ENCODE peak calls at places on chromosomes 4 and X, in ten cellular contexts. One of them, this sample, is unnamed.

GRCh38 chr4:70927502-70928139 is 25.5 kb downstream of the MOB1B start:
- DNase-seq in A549: no peak
- DNase-seq in stomach: no peak
- DNase-seq in esophagus squamous epithelium: no peak
- DNase-seq in HepG2: no peak
- DNase-seq in Peyer's patch: peak; percentile 62
- DNase-seq in tibial nerve: no peak
- DNase-seq in IMR-90: no peak
- DNase-seq in testis: no peak
- DNase-seq in body of pancreas: no peak
- DNase-seq in this sample: no peak

GRCh38 chr4:151012836-151013235 is 2.2 kb downstream of the LRBA start:
- DNase-seq in tibial nerve: no peak
- DNase-seq in stomach: peak; percentile 48
- DNase-seq in body of pancreas: peak; percentile 13
- DNase-seq in Peyer's patch: no peak
- DNase-seq in A549: no peak
- DNase-seq in HepG2: no peak
- DNase-seq in esophagus squamous epithelium: no peak
- DNase-seq in testis: no peak
- DNase-seq in IMR-90: no peak
- DNase-seq in this sample: no peak

GRCh38 chr4:997375-998071 is 4.3 kb upstream of the SLC26A1 start:
- DNase-seq in tibial nerve: no peak
- DNase-seq in esophagus squamous epithelium: no peak
- DNase-seq in stomach: no peak
- DNase-seq in A549: no peak
- DNase-seq in IMR-90: no peak
- DNase-seq in body of pancreas: no peak
- DNase-seq in HepG2: no peak
- DNase-seq in testis: no peak
- DNase-seq in Peyer's patch: no peak
- DNase-seq in this sample: no peak

GRCh38 chrX:69541959-69542358 is 37.8 kb downstream of the NALF2 start:
- DNase-seq in IMR-90: no peak
- DNase-seq in Peyer's patch: no peak
- DNase-seq in esophagus squamous epithelium: no peak
- DNase-seq in HepG2: no peak
- DNase-seq in tibial nerve: no peak
- DNase-seq in testis: no peak
- DNase-seq in body of pancreas: no peak
- DNase-seq in A549: no peak
- DNase-seq in stomach: no peak
- DNase-seq in this sample: no peak

GRCh38 chrX:149060921-149061320 is 444.2 kb downstream of the IDS start:
- DNase-seq in tibial nerve: no peak
- DNase-seq in A549: no peak
- DNase-seq in IMR-90: no peak
- DNase-seq in Peyer's patch: no peak
- DNase-seq in esophagus squamous epithelium: no peak
- DNase-seq in testis: no peak
- DNase-seq in stomach: no peak
- DNase-seq in body of pancreas: no peak
- DNase-seq in HepG2: no peak
- DNase-seq in this sample: no peak

GRCh38 chr4:76904646-76905190 is 6.8 kb upstream of the SOWAHB start:
- DNase-seq in Peyer's patch: no peak
- DNase-seq in body of pancreas: no peak
- DNase-seq in HepG2: no peak
- DNase-seq in stomach: no peak
- DNase-seq in tibial nerve: no peak
- DNase-seq in A549: no peak
- DNase-seq in esophagus squamous epithelium: no peak
- DNase-seq in IMR-90: no peak
- DNase-seq in testis: no peak
- DNase-seq in this sample: no peak

GRCh38 chr4:174177536-174177935 is 105.9 kb downstream of the FBXO8 start:
- DNase-seq in testis: no peak
- DNase-seq in IMR-90: no peak
- DNase-seq in Peyer's patch: no peak
- DNase-seq in HepG2: no peak
- DNase-seq in tibial nerve: no peak
- DNase-seq in stomach: no peak
- DNase-seq in A549: no peak
- DNase-seq in esophagus squamous epithelium: no peak
- DNase-seq in body of pancreas: no peak
- DNase-seq in this sample: no peak

GRCh38 chr4:158201310-158201709 is 9.0 kb upstream of the TMEM144 start:
- DNase-seq in IMR-90: no peak
- DNase-seq in Peyer's patch: no peak
- DNase-seq in A549: no peak
- DNase-seq in HepG2: no peak
- DNase-seq in testis: no peak
- DNase-seq in esophagus squamous epithelium: no peak
- DNase-seq in tibial nerve: no peak
- DNase-seq in body of pancreas: no peak
- DNase-seq in stomach: no peak
- DNase-seq in this sample: no peak

GRCh38 chr4:169268951-169269781 is 1.6 kb downstream of the SH3RF1 start:
- DNase-seq in esophagus squamous epithelium: no peak
- DNase-seq in body of pancreas: no peak
- DNase-seq in A549: peak; percentile 58
- DNase-seq in tibial nerve: no peak
- DNase-seq in HepG2: peak; percentile 75
- DNase-seq in testis: no peak
- DNase-seq in stomach: no peak
- DNase-seq in IMR-90: peak; percentile 87
- DNase-seq in Peyer's patch: no peak
- DNase-seq in this sample: no peak

DNA sequence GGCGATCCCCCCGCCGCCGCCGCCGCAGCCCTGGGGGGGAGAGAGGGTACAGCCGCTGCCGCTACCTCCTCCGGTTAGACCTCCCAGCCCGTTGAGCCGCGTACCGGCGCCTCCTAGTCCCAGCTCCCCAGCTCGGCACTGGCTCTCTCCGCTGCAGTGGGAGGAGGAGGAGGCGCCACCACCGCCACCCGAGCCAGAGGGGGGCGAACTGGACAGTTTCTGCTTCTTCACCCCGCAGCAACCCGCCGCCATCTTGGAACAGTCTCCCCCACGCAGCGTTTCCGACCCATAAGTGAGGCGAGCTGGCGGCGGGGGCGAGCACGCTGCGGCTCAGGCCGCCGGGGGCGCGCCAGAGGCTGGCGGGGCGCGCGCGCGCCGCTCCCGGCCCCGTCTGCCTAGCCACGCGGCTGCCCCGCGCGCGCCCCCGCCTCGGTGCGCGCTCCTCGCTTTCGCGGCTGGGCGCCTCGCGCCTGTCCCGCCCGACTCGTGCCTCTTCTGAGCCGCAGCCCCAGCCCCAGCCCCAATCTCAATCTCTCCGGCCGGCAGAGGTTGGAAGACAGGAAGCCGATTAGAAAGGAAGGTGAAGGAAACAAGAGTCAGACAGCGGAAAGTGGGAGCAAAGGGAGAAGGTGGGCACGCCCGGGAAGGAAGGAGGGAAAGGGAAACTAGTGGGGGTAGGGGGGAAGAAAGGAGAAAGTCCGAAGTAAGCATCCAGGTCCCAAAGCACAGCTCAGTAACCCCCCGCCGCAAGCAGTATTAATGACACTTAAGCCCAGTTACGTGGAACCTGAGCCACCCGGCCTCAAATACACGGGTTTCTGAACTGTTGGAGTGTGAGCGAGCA is at the start of gene AMMECR1:
- DNase-seq in esophagus squamous epithelium: peak; percentile 17
- DNase-seq in tibial nerve: peak; percentile 44
- DNase-seq in testis: peak; percentile 87
- DNase-seq in body of pancreas: peak; percentile 81
- DNase-seq in IMR-90: peak; percentile 79
- DNase-seq in HepG2: peak; percentile 44
- DNase-seq in A549: peak; percentile 83
- DNase-seq in stomach: peak; percentile 80
- DNase-seq in Peyer's patch: peak; percentile 77
- DNase-seq in this sample: peak; percentile 88
- TF ChIP-seq POLR2A in esophagus squamous epithelium: peak; percentile 60
- TF ChIP-seq POLR2A in tibial nerve: peak; percentile 71
- TF ChIP-seq POLR2A in testis: no peak
- TF ChIP-seq POLR2A in body of pancreas: peak; percentile 46
- TF ChIP-seq POLR2A in IMR-90: peak; percentile 85
- TF ChIP-seq POLR2A in HepG2: peak; percentile 71
- TF ChIP-seq POLR2A in A549: peak; percentile 76
- TF ChIP-seq POLR2A in stomach: no peak
- TF ChIP-seq POLR2A in Peyer's patch: peak; percentile 46
- TF ChIP-seq POLR2A in this sample: peak; percentile 59

DNA sequence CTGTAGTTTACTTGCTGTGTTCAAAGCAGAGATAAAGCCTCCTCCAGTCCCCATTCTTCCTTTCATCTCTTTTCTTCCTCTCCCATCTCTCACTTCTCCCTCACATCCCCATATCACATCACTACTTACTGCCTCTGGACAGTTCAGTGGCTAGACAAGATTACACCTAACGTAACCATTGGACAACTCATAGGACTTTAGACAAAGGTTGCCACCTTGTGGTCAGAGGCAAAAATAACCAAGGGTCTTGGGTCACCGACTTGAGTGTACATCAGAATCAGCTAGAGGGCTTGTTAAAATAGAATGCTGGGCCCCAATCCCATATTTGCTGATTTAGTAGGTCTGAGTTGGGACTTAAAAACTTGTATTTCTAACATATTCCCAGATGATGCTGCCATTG is 109.3 kb upstream of the DGKK start:
- DNase-seq in HepG2: peak; percentile 68
- DNase-seq in tibial nerve: no peak
- DNase-seq in stomach: peak; percentile 34
- DNase-seq in testis: peak; percentile 55
- DNase-seq in Peyer's patch: peak; percentile 28
- DNase-seq in A549: peak; percentile 66
- DNase-seq in esophagus squamous epithelium: no peak
- DNase-seq in IMR-90: peak; percentile 57
- DNase-seq in body of pancreas: peak; percentile 45
- DNase-seq in this sample: peak; percentile 68
- TF ChIP-seq CTCF in HepG2: peak; percentile 76
- TF ChIP-seq CTCF in tibial nerve: peak; percentile 33
- TF ChIP-seq CTCF in stomach: peak; percentile 36
- TF ChIP-seq CTCF in testis: no peak
- TF ChIP-seq CTCF in Peyer's patch: peak; percentile 56
- TF ChIP-seq CTCF in A549: peak; percentile 53
- TF ChIP-seq CTCF in esophagus squamous epithelium: peak; percentile 35
- TF ChIP-seq CTCF in IMR-90: peak; percentile 52
- TF ChIP-seq CTCF in body of pancreas: peak; percentile 29
- TF ChIP-seq CTCF in this sample: peak; percentile 45

GRCh38 chr4:2462218-2462991 is 6.5 kb upstream of the RNF4 start:
- DNase-seq in body of pancreas: peak; percentile 66
- DNase-seq in Peyer's patch: peak; percentile 61
- DNase-seq in tibial nerve: peak; percentile 25
- DNase-seq in esophagus squamous epithelium: no peak
- DNase-seq in HepG2: peak; percentile 30
- DNase-seq in IMR-90: peak; percentile 76
- DNase-seq in testis: peak; percentile 69
- DNase-seq in A549: peak; percentile 65
- DNase-seq in stomach: peak; percentile 70
- DNase-seq in this sample: peak; percentile 90

GRCh38 chr4:2461246-2461960 is 7.5 kb upstream of the RNF4 start:
- DNase-seq in A549: no peak
- DNase-seq in Peyer's patch: no peak
- DNase-seq in testis: no peak
- DNase-seq in esophagus squamous epithelium: no peak
- DNase-seq in body of pancreas: no peak
- DNase-seq in tibial nerve: no peak
- DNase-seq in HepG2: no peak
- DNase-seq in IMR-90: no peak
- DNase-seq in stomach: no peak
- DNase-seq in this sample: no peak

GRCh38 chr4:2459589-2460349 is 9.1 kb upstream of the RNF4 start:
- DNase-seq in HepG2: no peak
- DNase-seq in testis: no peak
- DNase-seq in tibial nerve: no peak
- DNase-seq in body of pancreas: no peak
- DNase-seq in A549: no peak
- DNase-seq in Peyer's patch: no peak
- DNase-seq in stomach: no peak
- DNase-seq in IMR-90: no peak
- DNase-seq in esophagus squamous epithelium: no peak
- DNase-seq in this sample: no peak

GRCh38 chr4:2465032-2465431 is 3.9 kb upstream of the RNF4 start:
- DNase-seq in Peyer's patch: no peak
- DNase-seq in body of pancreas: no peak
- DNase-seq in tibial nerve: no peak
- DNase-seq in IMR-90: no peak
- DNase-seq in A549: no peak
- DNase-seq in HepG2: no peak
- DNase-seq in testis: no peak
- DNase-seq in esophagus squamous epithelium: no peak
- DNase-seq in stomach: no peak
- DNase-seq in this sample: no peak

GRCh38 chr4:2462992-2463762 is 5.7 kb upstream of the RNF4 start:
- DNase-seq in testis: no peak
- DNase-seq in body of pancreas: no peak
- DNase-seq in Peyer's patch: no peak
- DNase-seq in A549: no peak
- DNase-seq in stomach: no peak
- DNase-seq in HepG2: no peak
- DNase-seq in tibial nerve: no peak
- DNase-seq in esophagus squamous epithelium: no peak
- DNase-seq in IMR-90: no peak
- DNase-seq in this sample: no peak
- H3K4me3 ChIP-seq in testis: peak overlapping the region; percentile 41
- H3K4me3 ChIP-seq in body of pancreas: no peak overlapping the region
- H3K4me3 ChIP-seq in Peyer's patch: peak overlapping the region; percentile 73
- H3K4me3 ChIP-seq in A549: peak overlapping the region; percentile 60
- H3K4me3 ChIP-seq in stomach: peak overlapping the region; percentile 68
- H3K4me3 ChIP-seq in HepG2: peak overlapping the region; percentile 66
- H3K4me3 ChIP-seq in tibial nerve: peak overlapping the region; percentile 66
- H3K4me3 ChIP-seq in esophagus squamous epithelium: peak overlapping the region; percentile 76
- H3K4me3 ChIP-seq in IMR-90: no peak overlapping the region
- H3K4me3 ChIP-seq in this sample: no peak overlapping the region

DNA sequence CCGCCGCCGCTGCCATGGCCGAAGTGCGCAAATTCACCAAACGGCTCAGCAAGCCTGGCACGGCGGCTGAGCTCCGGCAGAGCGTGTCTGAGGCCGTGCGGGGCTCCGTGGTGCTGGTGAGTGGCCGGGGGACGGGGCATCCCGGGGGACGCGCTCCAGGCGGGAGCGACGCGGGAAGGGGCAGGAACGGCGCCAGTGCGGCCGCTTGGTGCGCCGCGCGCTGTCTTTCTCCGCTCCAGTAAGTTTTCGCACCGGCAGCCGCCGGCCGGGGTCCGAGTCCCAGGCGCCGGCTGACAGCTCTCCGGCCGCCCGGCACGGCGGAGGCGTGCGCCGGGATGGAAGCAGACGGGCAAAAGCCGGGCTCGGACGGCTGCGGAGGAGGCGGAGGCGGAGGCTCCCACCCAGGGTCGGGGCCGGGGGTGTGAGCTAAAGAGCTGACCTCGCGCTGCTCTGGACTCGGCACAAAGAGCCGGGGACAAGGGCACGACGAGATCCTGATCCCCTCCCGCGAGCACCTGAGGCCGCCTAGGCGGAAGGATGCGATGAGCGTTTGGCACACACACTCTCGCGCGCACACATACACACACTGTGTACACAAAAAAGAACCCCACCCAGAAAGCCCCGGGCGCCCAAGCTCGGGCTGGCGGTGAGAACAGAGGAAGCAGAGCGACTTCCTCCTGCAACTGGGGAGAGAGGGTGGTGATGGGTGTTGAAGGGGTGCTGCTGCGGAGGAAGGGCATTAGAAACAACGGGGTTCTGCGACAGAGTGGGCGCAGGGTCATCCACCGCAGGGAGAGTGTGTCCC is 545 bp downstream of the DOCK11 start:
- DNase-seq in A549: peak; percentile 48
- DNase-seq in body of pancreas: peak; percentile 42
- DNase-seq in HepG2: no peak
- DNase-seq in testis: peak; percentile 26
- DNase-seq in esophagus squamous epithelium: peak; percentile 32
- DNase-seq in IMR-90: no peak
- DNase-seq in Peyer's patch: peak; percentile 82
- DNase-seq in stomach: peak; percentile 63
- DNase-seq in tibial nerve: no peak
- DNase-seq in this sample: peak; percentile 82
- TF ChIP-seq POLR2A in A549: no peak
- TF ChIP-seq POLR2A in body of pancreas: no peak
- TF ChIP-seq POLR2A in HepG2: no peak
- TF ChIP-seq POLR2A in testis: no peak
- TF ChIP-seq POLR2A in esophagus squamous epithelium: no peak
- TF ChIP-seq POLR2A in IMR-90: no peak
- TF ChIP-seq POLR2A in Peyer's patch: peak; percentile 24
- TF ChIP-seq POLR2A in stomach: no peak
- TF ChIP-seq POLR2A in tibial nerve: peak; percentile 24
- TF ChIP-seq POLR2A in this sample: peak; percentile 28

This sample was measured in NB4.